ENCODE peak calls at places on chromosomes 2 and 18, in seven cellular contexts. One of them, this sample, is unnamed.

GRCh38 chr2:17257194-17257909 is 260.9 kb downstream of the RAD51AP2 start:
- DNase-seq in right cardiac atrium: no peak
- DNase-seq in Peyer's patch: no peak
- DNase-seq in tibial artery: no peak
- DNase-seq in effector memory CD4-positive, alpha-beta T cell: no peak
- DNase-seq in GM23248: peak; percentile 54
- DNase-seq in stomach: no peak
- DNase-seq in this sample: peak; percentile 39

GRCh38 chr2:60118061-60118460 is 435.4 kb downstream of the BCL11A start:
- DNase-seq in right cardiac atrium: no peak
- DNase-seq in Peyer's patch: no peak
- DNase-seq in tibial artery: no peak
- DNase-seq in effector memory CD4-positive, alpha-beta T cell: no peak
- DNase-seq in GM23248: no peak
- DNase-seq in stomach: no peak
- DNase-seq in this sample: no peak

GRCh38 chr18:73774836-73775509 is 372.7 kb downstream of the FBXO15 start:
- DNase-seq in right cardiac atrium: peak; percentile 68
- DNase-seq in Peyer's patch: no peak
- DNase-seq in tibial artery: no peak
- DNase-seq in effector memory CD4-positive, alpha-beta T cell: no peak
- DNase-seq in GM23248: no peak
- DNase-seq in stomach: no peak
- DNase-seq in this sample: peak; percentile 38

GRCh38 chr2:226057914-226058313 is 658.4 kb downstream of the NYAP2 start:
- DNase-seq in right cardiac atrium: no peak
- DNase-seq in Peyer's patch: no peak
- DNase-seq in tibial artery: no peak
- DNase-seq in effector memory CD4-positive, alpha-beta T cell: no peak
- DNase-seq in GM23248: no peak
- DNase-seq in stomach: no peak
- DNase-seq in this sample: no peak

GRCh38 chr2:132417430-132418035 is 928 bp downstream of the GPR39 start:
- DNase-seq in right cardiac atrium: no peak
- DNase-seq in Peyer's patch: no peak
- DNase-seq in tibial artery: no peak
- DNase-seq in effector memory CD4-positive, alpha-beta T cell: no peak
- DNase-seq in GM23248: no peak
- DNase-seq in stomach: no peak
- DNase-seq in this sample: no peak

GRCh38 chr2:43086451-43087221 is 139.8 kb downstream of the ZFP36L2 start:
- DNase-seq in right cardiac atrium: peak; percentile 85
- DNase-seq in Peyer's patch: peak; percentile 66
- DNase-seq in tibial artery: peak; percentile 90
- DNase-seq in effector memory CD4-positive, alpha-beta T cell: no peak
- DNase-seq in GM23248: peak; percentile 99
- DNase-seq in stomach: no peak
- DNase-seq in this sample: peak; percentile 99

GRCh38 chr2:211413746-211414145 is 857.3 kb downstream of the CPS1 start:
- DNase-seq in right cardiac atrium: no peak
- DNase-seq in Peyer's patch: no peak
- DNase-seq in tibial artery: no peak
- DNase-seq in effector memory CD4-positive, alpha-beta T cell: no peak
- DNase-seq in GM23248: no peak
- DNase-seq in stomach: no peak
- DNase-seq in this sample: no peak

GRCh38 chr2:157809212-157809611 is 66.9 kb downstream of the ACVR1 start:
- DNase-seq in right cardiac atrium: no peak
- DNase-seq in Peyer's patch: no peak
- DNase-seq in tibial artery: no peak
- DNase-seq in effector memory CD4-positive, alpha-beta T cell: no peak
- DNase-seq in GM23248: peak; percentile 41
- DNase-seq in stomach: no peak
- DNase-seq in this sample: no peak

GRCh38 chr18:33588361-33588760 is 10.3 kb downstream of the ASXL3 start:
- DNase-seq in right cardiac atrium: no peak
- DNase-seq in Peyer's patch: no peak
- DNase-seq in tibial artery: no peak
- DNase-seq in effector memory CD4-positive, alpha-beta T cell: no peak
- DNase-seq in GM23248: no peak
- DNase-seq in stomach: no peak
- DNase-seq in this sample: no peak

GRCh38 chr2:105919191-105919811 is 174.6 kb downstream of the NCK2 start:
- DNase-seq in right cardiac atrium: peak; percentile 89
- DNase-seq in Peyer's patch: peak; percentile 60
- DNase-seq in tibial artery: no peak
- DNase-seq in effector memory CD4-positive, alpha-beta T cell: no peak
- DNase-seq in GM23248: no peak
- DNase-seq in stomach: peak; percentile 34
- DNase-seq in this sample: peak; percentile 87

GRCh38 chr2:58734365-58734764 is 493.2 kb upstream of the FANCL start:
- DNase-seq in right cardiac atrium: no peak
- DNase-seq in Peyer's patch: no peak
- DNase-seq in tibial artery: no peak
- DNase-seq in effector memory CD4-positive, alpha-beta T cell: no peak
- DNase-seq in GM23248: peak; percentile 57
- DNase-seq in stomach: no peak
- DNase-seq in this sample: peak; percentile 52

GRCh38 chr18:45340884-45341283 is 274.4 kb upstream of the SLC14A2 start:
- DNase-seq in right cardiac atrium: no peak
- DNase-seq in Peyer's patch: no peak
- DNase-seq in tibial artery: no peak
- DNase-seq in effector memory CD4-positive, alpha-beta T cell: no peak
- DNase-seq in GM23248: no peak
- DNase-seq in stomach: no peak
- DNase-seq in this sample: peak; percentile 73

GRCh38 chr18:6732952-6733351 is 3.4 kb downstream of the ARHGAP28 start:
- DNase-seq in right cardiac atrium: no peak
- DNase-seq in Peyer's patch: no peak
- DNase-seq in tibial artery: no peak
- DNase-seq in effector memory CD4-positive, alpha-beta T cell: no peak
- DNase-seq in GM23248: no peak
- DNase-seq in stomach: no peak
- DNase-seq in this sample: no peak

GRCh38 chr18:10401930-10402329 is 52.5 kb upstream of the APCDD1 start:
- DNase-seq in right cardiac atrium: no peak
- DNase-seq in Peyer's patch: no peak
- DNase-seq in tibial artery: no peak
- DNase-seq in effector memory CD4-positive, alpha-beta T cell: no peak
- DNase-seq in GM23248: no peak
- DNase-seq in stomach: no peak
- DNase-seq in this sample: no peak

GRCh38 chr18:78208052-78208451 is 771.6 kb upstream of the SALL3 start:
- DNase-seq in right cardiac atrium: no peak
- DNase-seq in Peyer's patch: no peak
- DNase-seq in tibial artery: no peak
- DNase-seq in effector memory CD4-positive, alpha-beta T cell: no peak
- DNase-seq in GM23248: no peak
- DNase-seq in stomach: no peak
- DNase-seq in this sample: no peak

GRCh38 chr2:31383471-31384153 is 30.9 kb downstream of the XDH start:
- DNase-seq in right cardiac atrium: no peak
- DNase-seq in Peyer's patch: no peak
- DNase-seq in tibial artery: no peak
- DNase-seq in effector memory CD4-positive, alpha-beta T cell: no peak
- DNase-seq in GM23248: peak; percentile 69
- DNase-seq in stomach: no peak
- DNase-seq in this sample: peak; percentile 66

GRCh38 chr2:181822097-181822496 is 69.4 kb upstream of the ITPRID2 start:
- DNase-seq in right cardiac atrium: no peak
- DNase-seq in Peyer's patch: no peak
- DNase-seq in tibial artery: no peak
- DNase-seq in effector memory CD4-positive, alpha-beta T cell: no peak
- DNase-seq in GM23248: no peak
- DNase-seq in stomach: no peak
- DNase-seq in this sample: no peak

GRCh38 chr2:181823405-181823804 is 68.1 kb upstream of the ITPRID2 start:
- DNase-seq in right cardiac atrium: no peak
- DNase-seq in Peyer's patch: no peak
- DNase-seq in tibial artery: no peak
- DNase-seq in effector memory CD4-positive, alpha-beta T cell: no peak
- DNase-seq in GM23248: no peak
- DNase-seq in stomach: no peak
- DNase-seq in this sample: no peak

GRCh38 chr2:181818036-181818680 is 73.4 kb upstream of the ITPRID2 start:
- DNase-seq in right cardiac atrium: no peak
- DNase-seq in Peyer's patch: no peak
- DNase-seq in tibial artery: no peak
- DNase-seq in effector memory CD4-positive, alpha-beta T cell: no peak
- DNase-seq in GM23248: no peak
- DNase-seq in stomach: no peak
- DNase-seq in this sample: no peak

GRCh38 chr2:181818826-181819225 is 72.7 kb upstream of the ITPRID2 start:
- DNase-seq in right cardiac atrium: no peak
- DNase-seq in Peyer's patch: no peak
- DNase-seq in tibial artery: no peak
- DNase-seq in effector memory CD4-positive, alpha-beta T cell: no peak
- DNase-seq in GM23248: no peak
- DNase-seq in stomach: no peak
- DNase-seq in this sample: no peak

DNA sequence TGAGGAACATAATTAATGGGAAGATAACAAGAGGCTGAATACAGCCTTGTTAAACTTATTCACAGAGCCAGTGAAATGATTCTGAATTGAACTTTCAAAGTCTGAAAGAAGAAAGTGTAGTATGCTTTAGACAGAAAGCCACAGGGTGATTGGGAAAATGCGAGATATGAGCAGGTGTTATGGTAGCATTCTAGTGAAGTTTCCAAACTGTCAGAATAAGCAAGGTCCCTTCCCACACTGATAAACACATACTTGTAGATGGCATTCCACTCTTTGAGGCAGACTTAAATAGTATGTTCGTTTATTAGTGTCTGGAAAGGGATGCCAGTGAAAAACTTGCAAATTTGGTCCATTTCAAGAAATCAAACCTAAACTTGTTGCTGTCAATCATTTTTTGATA is 70.5 kb upstream of the ITPRID2 start:
- DNase-seq in right cardiac atrium: no peak
- DNase-seq in Peyer's patch: no peak
- DNase-seq in tibial artery: no peak
- DNase-seq in effector memory CD4-positive, alpha-beta T cell: no peak
- DNase-seq in GM23248: no peak
- DNase-seq in stomach: no peak
- DNase-seq in this sample: no peak
- H3K4me1 ChIP-seq in right cardiac atrium: no peaks in the 10 kb centered on the region
- H3K4me1 ChIP-seq in Peyer's patch: no peaks in the 10 kb centered on the region
- H3K4me1 ChIP-seq in tibial artery: no peaks in the 10 kb centered on the region
- H3K4me1 ChIP-seq in effector memory CD4-positive, alpha-beta T cell: no peaks in the 10 kb centered on the region
- H3K4me1 ChIP-seq in GM23248: no peaks in the 10 kb centered on the region
- H3K4me1 ChIP-seq in stomach: no peaks in the 10 kb centered on the region
- H3K4me1 ChIP-seq in this sample: no peaks in the 10 kb centered on the region

GRCh38 chr2:10328667-10329583 is 26.2 kb downstream of the HPCAL1 start:
- DNase-seq in right cardiac atrium: no peak
- DNase-seq in Peyer's patch: peak; percentile 54
- DNase-seq in tibial artery: no peak
- DNase-seq in effector memory CD4-positive, alpha-beta T cell: no peak
- DNase-seq in GM23248: no peak
- DNase-seq in stomach: no peak
- DNase-seq in this sample: no peak

GRCh38 chr2:10330700-10331032 is 28.0 kb downstream of the HPCAL1 start:
- DNase-seq in right cardiac atrium: no peak
- DNase-seq in Peyer's patch: no peak
- DNase-seq in tibial artery: no peak
- DNase-seq in effector memory CD4-positive, alpha-beta T cell: no peak
- DNase-seq in GM23248: no peak
- DNase-seq in stomach: no peak
- DNase-seq in this sample: no peak

GRCh38 chr2:10329584-10329879 is 26.8 kb downstream of the HPCAL1 start:
- DNase-seq in right cardiac atrium: no peak
- DNase-seq in Peyer's patch: no peak
- DNase-seq in tibial artery: no peak
- DNase-seq in effector memory CD4-positive, alpha-beta T cell: no peak
- DNase-seq in GM23248: no peak
- DNase-seq in stomach: no peak
- DNase-seq in this sample: no peak

GRCh38 chr2:10331033-10331701 is 28.5 kb downstream of the HPCAL1 start:
- DNase-seq in right cardiac atrium: peak; percentile 82
- DNase-seq in Peyer's patch: peak; percentile 92
- DNase-seq in tibial artery: peak; percentile 40
- DNase-seq in effector memory CD4-positive, alpha-beta T cell: peak; percentile 65
- DNase-seq in GM23248: peak; percentile 89
- DNase-seq in stomach: peak; percentile 78
- DNase-seq in this sample: no peak

GRCh38 chr2:10329880-10330699 is 27.4 kb downstream of the HPCAL1 start:
- DNase-seq in right cardiac atrium: no peak
- DNase-seq in Peyer's patch: peak; percentile 85
- DNase-seq in tibial artery: no peak
- DNase-seq in effector memory CD4-positive, alpha-beta T cell: peak; percentile 36
- DNase-seq in GM23248: peak; percentile 79
- DNase-seq in stomach: no peak
- DNase-seq in this sample: no peak
- H3K4me1 ChIP-seq in right cardiac atrium: peaks cover 26% of the 10 kb centered on the region
- H3K4me1 ChIP-seq in Peyer's patch: peaks cover 73% of the 10 kb centered on the region
- H3K4me1 ChIP-seq in tibial artery: peaks cover 22% of the 10 kb centered on the region
- H3K4me1 ChIP-seq in effector memory CD4-positive, alpha-beta T cell: peaks cover 36% of the 10 kb centered on the region
- H3K4me1 ChIP-seq in GM23248: peaks cover 16% of the 10 kb centered on the region
- H3K4me1 ChIP-seq in stomach: peaks cover 63% of the 10 kb centered on the region
- H3K4me1 ChIP-seq in this sample: no peaks in the 10 kb centered on the region

GRCh38 chr18:28091197-28091596 is 85.7 kb downstream of the CDH2 start:
- DNase-seq in right cardiac atrium: no peak
- DNase-seq in Peyer's patch: no peak
- DNase-seq in tibial artery: no peak
- DNase-seq in effector memory CD4-positive, alpha-beta T cell: no peak
- DNase-seq in GM23248: no peak
- DNase-seq in stomach: no peak
- DNase-seq in this sample: no peak

GRCh38 chr18:28087173-28087563 is 89.8 kb downstream of the CDH2 start:
- DNase-seq in right cardiac atrium: peak; percentile 76
- DNase-seq in Peyer's patch: no peak
- DNase-seq in tibial artery: no peak
- DNase-seq in effector memory CD4-positive, alpha-beta T cell: no peak
- DNase-seq in GM23248: peak; percentile 59
- DNase-seq in stomach: peak; percentile 67
- DNase-seq in this sample: no peak

GRCh38 chr18:28086530-28087172 is 90.3 kb downstream of the CDH2 start:
- DNase-seq in right cardiac atrium: no peak
- DNase-seq in Peyer's patch: no peak
- DNase-seq in tibial artery: no peak
- DNase-seq in effector memory CD4-positive, alpha-beta T cell: no peak
- DNase-seq in GM23248: peak; percentile 75
- DNase-seq in stomach: no peak
- DNase-seq in this sample: peak; percentile 49

GRCh38 chr18:28088477-28088876 is 88.5 kb downstream of the CDH2 start:
- DNase-seq in right cardiac atrium: no peak
- DNase-seq in Peyer's patch: no peak
- DNase-seq in tibial artery: no peak
- DNase-seq in effector memory CD4-positive, alpha-beta T cell: no peak
- DNase-seq in GM23248: no peak
- DNase-seq in stomach: no peak
- DNase-seq in this sample: no peak
- H3K4me1 ChIP-seq in right cardiac atrium: peaks cover 4% of the 10 kb centered on the region
- H3K4me1 ChIP-seq in Peyer's patch: no peaks in the 10 kb centered on the region
- H3K4me1 ChIP-seq in tibial artery: peaks cover 12% of the 10 kb centered on the region
- H3K4me1 ChIP-seq in effector memory CD4-positive, alpha-beta T cell: no peaks in the 10 kb centered on the region
- H3K4me1 ChIP-seq in GM23248: peaks cover 27% of the 10 kb centered on the region
- H3K4me1 ChIP-seq in stomach: peaks cover 3% of the 10 kb centered on the region
- H3K4me1 ChIP-seq in this sample: no peaks in the 10 kb centered on the region

DNA sequence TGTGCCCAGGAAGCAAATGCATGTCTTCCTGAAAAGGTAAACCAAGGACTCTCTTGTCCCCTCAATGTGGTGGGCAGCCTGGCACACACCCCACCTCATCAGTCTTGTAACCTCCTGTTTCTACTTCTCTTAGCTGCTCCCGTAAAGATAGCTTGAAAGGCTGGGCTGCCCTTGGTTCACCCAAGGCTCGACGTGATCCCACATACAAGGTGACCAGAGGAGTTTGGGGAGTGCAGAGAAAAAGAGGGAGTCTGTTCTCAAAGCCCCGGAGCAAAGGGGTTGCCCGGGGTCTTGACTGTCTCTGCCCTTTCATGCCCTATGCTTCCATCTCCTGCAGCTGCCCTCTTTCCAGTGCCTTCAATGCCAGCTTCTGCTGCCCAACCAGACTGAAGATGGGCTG is 18.3 kb upstream of the FOSL2 start:
- DNase-seq in right cardiac atrium: peak; percentile 33
- DNase-seq in Peyer's patch: no peak
- DNase-seq in tibial artery: no peak
- DNase-seq in effector memory CD4-positive, alpha-beta T cell: no peak
- DNase-seq in GM23248: no peak
- DNase-seq in stomach: no peak
- DNase-seq in this sample: no peak
- H3K4me1 ChIP-seq in right cardiac atrium: no peaks in the 10 kb centered on the region
- H3K4me1 ChIP-seq in Peyer's patch: peaks cover 24% of the 10 kb centered on the region
- H3K4me1 ChIP-seq in tibial artery: no peaks in the 10 kb centered on the region
- H3K4me1 ChIP-seq in effector memory CD4-positive, alpha-beta T cell: peaks cover 11% of the 10 kb centered on the region
- H3K4me1 ChIP-seq in GM23248: no peaks in the 10 kb centered on the region
- H3K4me1 ChIP-seq in stomach: peaks cover 31% of the 10 kb centered on the region
- H3K4me1 ChIP-seq in this sample: peaks cover 33% of the 10 kb centered on the region